ENCODE peak calls at places on chromosome 20, in six cellular contexts. K, E, M, L, I and D are unnamed samples.

GRCh38 chr20:3398681-3399252 is 8.7 kb downstream of the DNAAF9 start:
- DNase-seq in K (no peak), E (no peak), M (peak; percentile 17), L (peak; percentile 16), I (no peak), D (no peak)

GRCh38 chr20:48606117-48606840 is 221.5 kb downstream of the PREX1 start:
- DNase-seq in K (no peak), E (no peak), M (no peak), L (no peak), I (no peak), D (peak; percentile 67)

GRCh38 chr20:59994697-59995122 is 36.5 kb downstream of the CDH26 start:
- DNase-seq in K (no peak), E (peak; percentile 93), M (peak; percentile 2), L (no peak), I (no peak), D (peak; percentile 99)

GRCh38 chr20:46060301-46060881 is 29.4 kb downstream of the NCOA5 start:
- DNase-seq in K (no peak), E (no peak), M (no peak), L (no peak), I (no peak), D (no peak)

GRCh38 chr20:57573893-57574292 is 13.0 kb downstream of the PCK1 start:
- DNase-seq in K (no peak), E (peak; percentile 50), M (no peak), L (no peak), I (no peak), D (no peak)

GRCh38 chr20:32966881-32967781 is 37.1 kb downstream of the SUN5 start:
- DNase-seq in K (peak; percentile 43), E (no peak), M (no peak), L (no peak), I (no peak), D (peak; percentile 75)

GRCh38 chr20:32325706-32326506 is 32.2 kb upstream of the ASXL1 start:
- DNase-seq in K (no peak), E (no peak), M (peak; percentile 76), L (peak; percentile 85), I (no peak), D (peak; percentile 76)

GRCh38 chr20:20079102-20079784 is 26.9 kb downstream of the CFAP61 start:
- DNase-seq in K (no peak), E (peak; percentile 43), M (no peak), L (no peak), I (no peak), D (no peak)

GRCh38 chr20:57835462-57836455 is 125.9 kb upstream of the PMEPA1 start:
- DNase-seq in K (no peak), E (peak; percentile 31), M (no peak), L (no peak), I (no peak), D (no peak)

GRCh38 chr20:39993737-39994136 is 695.3 kb downstream of the MAFB start:
- DNase-seq in K (no peak), E (no peak), M (no peak), L (no peak), I (no peak), D (no peak)

GRCh38 chr20:56202493-56203077 is 45.9 kb upstream of the MC3R start:
- DNase-seq in K (no peak), E (no peak), M (peak; percentile 20), L (peak; percentile 2), I (no peak), D (no peak)

GRCh38 chr20:38599410-38599882 is 2.2 kb upstream of the ARHGAP40 start:
- DNase-seq in K (no peak), E (no peak), M (peak; percentile 20), L (no peak), I (no peak), D (peak; percentile 94)

GRCh38 chr20:32820000-32820697 is 395 bp downstream of the MAPRE1 start:
- DNase-seq in K (no peak), E (peak; percentile 96), M (peak; percentile 23), L (no peak), I (peak; percentile 46), D (peak; percentile 87)

GRCh38 chr20:23606652-23607049 is 934 bp upstream of the CST9 start:
- DNase-seq in K (no peak), E (peak; percentile 94), M (peak; percentile 78), L (peak; percentile 64), I (peak; percentile 85), D (no peak)

DNA sequence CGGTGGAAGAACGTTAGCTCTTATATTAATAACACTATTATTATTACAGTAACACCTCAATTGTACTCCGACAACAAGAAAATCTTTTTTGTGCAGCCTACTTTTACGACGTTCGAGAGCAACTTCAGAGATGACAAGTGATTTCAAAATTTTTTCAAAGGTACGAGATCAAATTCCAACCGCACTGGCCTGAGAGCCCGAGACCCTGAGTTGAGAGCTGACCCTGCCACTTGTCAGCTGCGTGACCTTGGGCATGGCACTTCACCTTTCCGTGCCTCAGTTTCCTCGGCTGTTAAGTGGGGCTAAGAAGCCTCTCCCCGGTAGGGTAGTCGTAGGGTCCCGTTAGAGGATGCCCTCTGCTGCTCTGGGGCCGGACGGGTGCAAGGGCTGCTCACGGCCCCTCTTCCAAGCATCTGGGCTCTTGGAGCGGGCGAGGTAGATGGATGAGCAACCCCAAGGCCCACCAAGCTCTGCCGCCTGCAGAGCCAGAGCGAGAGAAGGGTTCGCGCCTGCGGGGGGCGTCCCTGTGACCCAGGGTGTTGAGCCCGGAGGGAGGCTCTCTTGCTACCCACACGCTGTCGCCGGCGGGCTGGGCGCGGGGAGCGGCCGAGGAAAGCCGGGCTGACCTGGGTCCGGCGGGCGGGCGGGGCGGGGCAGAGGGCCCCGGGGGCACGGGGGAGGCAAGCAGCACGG is 510 bp downstream of the NDRG3 start:
- DNase-seq in K (no peak), E (peak; percentile 60), M (peak; percentile 22), L (peak; percentile 0), I (no peak), D (no peak)
- TF ChIP-seq CTCF in K (no peak), E (peak; percentile 8), M (no peak), L (no peak), I (no peak), D (no peak)

GRCh38 chr20:25009218-25010145 is 16.9 kb upstream of the APMAP start:
- DNase-seq in K (peak; percentile 41), E (no peak), M (peak; percentile 36), L (no peak), I (peak; percentile 9), D (no peak)
- H3K4me3 ChIP-seq in K (no peak overlapping the region), E (no peak overlapping the region), M (no peak overlapping the region), L (no peak overlapping the region), I (no peak overlapping the region), D (no peak overlapping the region)

GRCh38 chr20:51385941-51386530 is 156.5 kb downstream of the NFATC2 start:
- DNase-seq in K (no peak), E (peak; percentile 76), M (peak; percentile 45), L (peak; percentile 38), I (no peak), D (peak; percentile 66)
- TF ChIP-seq CTCF in K (no peak), E (peak; percentile 78), M (peak; percentile 63), L (peak; percentile 83), I (peak; percentile 42), D (peak; percentile 89)

GRCh38 chr20:53654932-53655674 is 61.5 kb upstream of the ZNF217 start:
- DNase-seq in K (no peak), E (no peak), M (no peak), L (no peak), I (no peak), D (no peak)
- H3K4me3 ChIP-seq in K (no peak overlapping the region), E (no peak overlapping the region), M (no peak overlapping the region), L (no peak overlapping the region), I (no peak overlapping the region), D (no peak overlapping the region)

GRCh38 chr20:18188446-18188845 is 50.8 kb downstream of the KAT14 start:
- DNase-seq in K (no peak), E (no peak), M (peak; percentile 44), L (no peak), I (no peak), D (no peak)

GRCh38 chr20:18187020-18187419 is 49.4 kb downstream of the KAT14 start:
- DNase-seq in K (no peak), E (no peak), M (no peak), L (no peak), I (no peak), D (no peak)

GRCh38 chr20:18191336-18191735 is 53.7 kb downstream of the KAT14 start:
- DNase-seq in K (no peak), E (no peak), M (no peak), L (no peak), I (no peak), D (no peak)

GRCh38 chr20:18195931-18196330 is 58.3 kb downstream of the KAT14 start:
- DNase-seq in K (no peak), E (no peak), M (no peak), L (no peak), I (no peak), D (no peak)

GRCh38 chr20:18190466-18191233 is 53.0 kb downstream of the KAT14 start:
- DNase-seq in K (no peak), E (peak; percentile 51), M (no peak), L (no peak), I (no peak), D (no peak)
- TF ChIP-seq CTCF in K (no peak), E (peak; percentile 48), M (no peak), L (peak; percentile 20), I (no peak), D (no peak)

GRCh38 chr20:37524221-37524700 is 3.2 kb downstream of the NNAT start:
- DNase-seq in K (peak; percentile 55), E (no peak), M (no peak), L (no peak), I (no peak), D (peak; percentile 83)
- H3K4me3 ChIP-seq in K (no peak overlapping the region), E (no peak overlapping the region), M (no peak overlapping the region), L (no peak overlapping the region), I (no peak overlapping the region), D (no peak overlapping the region)

GRCh38 chr20:52747736-52748135 is 224.4 kb upstream of the TSHZ2 start:
- DNase-seq in K (no peak), E (peak; percentile 75), M (peak; percentile 6), L (no peak), I (no peak), D (no peak)
- TF ChIP-seq CTCF in K (no peak), E (peak; percentile 67), M (peak; percentile 15), L (no peak), I (no peak), D (peak; percentile 74)

DNA sequence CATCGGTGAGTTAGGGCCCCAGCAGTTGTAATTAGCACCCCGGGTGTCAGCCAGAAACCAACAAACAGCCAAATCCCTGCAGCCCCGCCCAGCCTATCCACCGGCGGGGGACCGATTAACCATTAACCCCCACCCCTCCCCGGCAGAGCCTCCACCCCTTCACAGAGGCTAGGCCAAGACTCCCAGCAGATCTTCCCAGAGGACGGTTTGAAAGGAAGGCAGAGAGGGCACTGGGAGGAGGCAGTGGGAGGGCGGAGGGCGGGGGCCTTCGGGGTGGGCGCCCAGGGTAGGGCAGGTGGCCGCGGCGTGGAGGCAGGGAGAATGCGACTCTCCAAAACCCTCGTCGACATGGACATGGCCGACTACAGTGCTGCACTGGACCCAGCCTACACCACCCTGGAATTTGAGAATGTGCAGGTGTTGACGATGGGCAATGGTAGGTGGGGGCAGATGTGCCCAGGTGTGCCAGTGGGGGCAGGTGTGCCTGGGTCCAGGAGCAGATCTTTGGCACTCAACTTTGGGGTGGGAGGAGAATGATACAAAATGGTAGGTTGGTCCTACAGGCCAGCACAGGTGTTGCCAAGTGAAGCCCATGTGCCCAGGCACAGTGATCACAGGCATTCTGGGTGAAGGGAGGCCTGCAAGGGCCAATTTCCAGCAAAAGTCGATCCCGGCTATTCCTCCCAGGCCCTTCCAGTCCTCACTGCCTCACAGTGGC is 45.7 kb downstream of the HNF4A start:
- DNase-seq in K (no peak), E (no peak), M (no peak), L (no peak), I (no peak), D (no peak)
- H3K4me3 ChIP-seq in K (no peak overlapping the region), E (no peak overlapping the region), M (no peak overlapping the region), L (no peak overlapping the region), I (no peak overlapping the region), D (no peak overlapping the region)

GRCh38 chr20:36045373-36045714 is 77.0 kb downstream of the CNBD2 start:
- DNase-seq in K (no peak), E (no peak), M (no peak), L (no peak), I (no peak), D (no peak)
- TF ChIP-seq CTCF in K (no peak), E (no peak), M (no peak), L (no peak), I (no peak), D (no peak)